ENCODE peak calls at places on chromosomes 3 and 15, in six cellular contexts. One of them, this sample, is unnamed.
A peak's percentile ranks its signal among the peaks of the same experiment; 100 is the strongest.

GRCh38 chr3:104360038-104360437 is 1006.7 kb upstream of the ALCAM start:
- DNase-seq in GDM1: no peak
- DNase-seq in amniotic stem cell: no peak
- DNase-seq in mammary epithelial cell: no peak
- DNase-seq in caudate nucleus: no peak
- DNase-seq in right atrium auricular region: no peak
- DNase-seq in this sample: no peak

GRCh38 chr3:56691165-56692000 is 8.3 kb upstream of the TASOR start:
- DNase-seq in right atrium auricular region: no peak
- DNase-seq in mammary epithelial cell: peak; percentile 86
- DNase-seq in amniotic stem cell: no peak
- DNase-seq in caudate nucleus: no peak
- DNase-seq in GDM1: no peak
- DNase-seq in this sample: no peak

GRCh38 chr3:169505577-169506155 is 157.8 kb downstream of the MECOM start:
- DNase-seq in right atrium auricular region: no peak
- DNase-seq in GDM1: no peak
- DNase-seq in caudate nucleus: no peak
- DNase-seq in amniotic stem cell: no peak
- DNase-seq in mammary epithelial cell: no peak
- DNase-seq in this sample: no peak

GRCh38 chr3:132787616-132788015 is 65.4 kb upstream of the NPHP3 start:
- DNase-seq in mammary epithelial cell: no peak
- DNase-seq in right atrium auricular region: no peak
- DNase-seq in amniotic stem cell: no peak
- DNase-seq in GDM1: no peak
- DNase-seq in caudate nucleus: no peak
- DNase-seq in this sample: no peak

GRCh38 chr3:189003410-189003809 is 168.4 kb upstream of the TPRG1 start:
- DNase-seq in mammary epithelial cell: no peak
- DNase-seq in amniotic stem cell: no peak
- DNase-seq in right atrium auricular region: no peak
- DNase-seq in caudate nucleus: no peak
- DNase-seq in GDM1: no peak
- DNase-seq in this sample: no peak

GRCh38 chr3:192831111-192831644 is 86.5 kb downstream of the MB21D2 start:
- DNase-seq in right atrium auricular region: no peak
- DNase-seq in GDM1: no peak
- DNase-seq in caudate nucleus: no peak
- DNase-seq in mammary epithelial cell: peak; percentile 60
- DNase-seq in amniotic stem cell: peak; percentile 49
- DNase-seq in this sample: no peak

GRCh38 chr3:15771444-15771843 is 26.3 kb downstream of the ANKRD28 start:
- DNase-seq in right atrium auricular region: no peak
- DNase-seq in caudate nucleus: no peak
- DNase-seq in GDM1: no peak
- DNase-seq in amniotic stem cell: no peak
- DNase-seq in mammary epithelial cell: no peak
- DNase-seq in this sample: no peak

GRCh38 chr3:142618917-142619401 is 22.8 kb downstream of the PLS1 start:
- DNase-seq in GDM1: no peak
- DNase-seq in right atrium auricular region: no peak
- DNase-seq in mammary epithelial cell: peak; percentile 35
- DNase-seq in caudate nucleus: no peak
- DNase-seq in amniotic stem cell: no peak
- DNase-seq in this sample: no peak

GRCh38 chr3:55622116-55622515 is 135.0 kb upstream of the WNT5A start:
- DNase-seq in mammary epithelial cell: peak; percentile 69
- DNase-seq in GDM1: no peak
- DNase-seq in right atrium auricular region: no peak
- DNase-seq in amniotic stem cell: no peak
- DNase-seq in caudate nucleus: no peak
- DNase-seq in this sample: no peak

GRCh38 chr3:115960799-115961198 is 337.5 kb downstream of the GAP43 start:
- DNase-seq in right atrium auricular region: no peak
- DNase-seq in amniotic stem cell: no peak
- DNase-seq in caudate nucleus: peak; percentile 41
- DNase-seq in mammary epithelial cell: no peak
- DNase-seq in GDM1: no peak
- DNase-seq in this sample: no peak

GRCh38 chr15:96474274-96474673 is 143.8 kb downstream of the NR2F2 start:
- DNase-seq in amniotic stem cell: no peak
- DNase-seq in GDM1: no peak
- DNase-seq in right atrium auricular region: no peak
- DNase-seq in mammary epithelial cell: no peak
- DNase-seq in caudate nucleus: no peak
- DNase-seq in this sample: no peak

GRCh38 chr3:40185029-40185695 is 124.3 kb upstream of the EIF1B start:
- DNase-seq in GDM1: no peak
- DNase-seq in right atrium auricular region: no peak
- DNase-seq in mammary epithelial cell: no peak
- DNase-seq in caudate nucleus: no peak
- DNase-seq in amniotic stem cell: no peak
- DNase-seq in this sample: no peak

GRCh38 chr15:62109457-62109856 is 42.7 kb downstream of the C2CD4A start:
- DNase-seq in GDM1: no peak
- DNase-seq in mammary epithelial cell: no peak
- DNase-seq in caudate nucleus: no peak
- DNase-seq in right atrium auricular region: no peak
- DNase-seq in amniotic stem cell: no peak
- DNase-seq in this sample: no peak

GRCh38 chr15:29695486-29696167 is 126.6 kb downstream of the TJP1 start:
- DNase-seq in GDM1: no peak
- DNase-seq in mammary epithelial cell: no peak
- DNase-seq in right atrium auricular region: no peak
- DNase-seq in caudate nucleus: no peak
- DNase-seq in amniotic stem cell: no peak
- DNase-seq in this sample: no peak

GRCh38 chr15:68372291-68372811 is 59.6 kb downstream of the ITGA11 start:
- DNase-seq in mammary epithelial cell: peak; percentile 20
- DNase-seq in amniotic stem cell: no peak
- DNase-seq in right atrium auricular region: peak; percentile 58
- DNase-seq in caudate nucleus: no peak
- DNase-seq in GDM1: no peak
- DNase-seq in this sample: no peak

GRCh38 chr3:66504761-66505641 is 4.2 kb upstream of the LRIG1 start:
- DNase-seq in amniotic stem cell: no peak
- DNase-seq in right atrium auricular region: no peak
- DNase-seq in caudate nucleus: no peak
- DNase-seq in mammary epithelial cell: no peak
- DNase-seq in GDM1: no peak
- DNase-seq in this sample: peak; percentile 77

GRCh38 chr3:151538706-151539403 is 78.0 kb upstream of the IGSF10 start:
- DNase-seq in caudate nucleus: no peak
- DNase-seq in amniotic stem cell: no peak
- DNase-seq in mammary epithelial cell: no peak
- DNase-seq in right atrium auricular region: peak; percentile 66
- DNase-seq in GDM1: no peak
- DNase-seq in this sample: no peak

GRCh38 chr15:60228096-60228495 is 169.7 kb downstream of the ANXA2 start:
- DNase-seq in mammary epithelial cell: no peak
- DNase-seq in GDM1: no peak
- DNase-seq in caudate nucleus: no peak
- DNase-seq in amniotic stem cell: no peak
- DNase-seq in right atrium auricular region: no peak
- DNase-seq in this sample: no peak

GRCh38 chr3:188283347-188283746 is 129.4 kb downstream of the LPP start:
- DNase-seq in right atrium auricular region: no peak
- DNase-seq in caudate nucleus: no peak
- DNase-seq in mammary epithelial cell: no peak
- DNase-seq in GDM1: no peak
- DNase-seq in amniotic stem cell: no peak
- DNase-seq in this sample: no peak

GRCh38 chr15:65336767-65337435 is 32.4 kb downstream of the RNU5B-1 start:
- DNase-seq in amniotic stem cell: no peak
- DNase-seq in mammary epithelial cell: no peak
- DNase-seq in caudate nucleus: no peak
- DNase-seq in GDM1: no peak
- DNase-seq in right atrium auricular region: no peak
- DNase-seq in this sample: no peak

GRCh38 chr3:11136871-11137626 is 17.2 kb upstream of the HRH1 start:
- DNase-seq in right atrium auricular region: peak; percentile 87
- DNase-seq in caudate nucleus: no peak
- DNase-seq in amniotic stem cell: peak; percentile 94
- DNase-seq in GDM1: no peak
- DNase-seq in mammary epithelial cell: peak; percentile 100
- DNase-seq in this sample: peak; percentile 100

GRCh38 chr3:187913617-187914033 is 168.4 kb upstream of the BCL6 start:
- DNase-seq in amniotic stem cell: no peak
- DNase-seq in GDM1: no peak
- DNase-seq in caudate nucleus: no peak
- DNase-seq in right atrium auricular region: no peak
- DNase-seq in mammary epithelial cell: peak; percentile 49
- DNase-seq in this sample: no peak

GRCh38 chr3:69161587-69162196 is 39.3 kb upstream of the LMOD3 start:
- DNase-seq in mammary epithelial cell: peak; percentile 47
- DNase-seq in GDM1: no peak
- DNase-seq in amniotic stem cell: no peak
- DNase-seq in right atrium auricular region: no peak
- DNase-seq in caudate nucleus: peak; percentile 8
- DNase-seq in this sample: peak; percentile 7

GRCh38 chr3:14374444-14374883 is 27.9 kb upstream of the SLC6A6 start:
- DNase-seq in GDM1: no peak
- DNase-seq in right atrium auricular region: peak; percentile 61
- DNase-seq in mammary epithelial cell: peak; percentile 25
- DNase-seq in amniotic stem cell: no peak
- DNase-seq in caudate nucleus: no peak
- DNase-seq in this sample: no peak

GRCh38 chr3:15040844-15041243 is 24.3 kb downstream of the MRPS25 start:
- DNase-seq in GDM1: no peak
- DNase-seq in right atrium auricular region: no peak
- DNase-seq in caudate nucleus: no peak
- DNase-seq in mammary epithelial cell: no peak
- DNase-seq in amniotic stem cell: no peak
- DNase-seq in this sample: no peak

GRCh38 chr15:90033448-90033847 is 32.3 kb downstream of the ZNF710 start:
- DNase-seq in GDM1: no peak
- DNase-seq in caudate nucleus: no peak
- DNase-seq in right atrium auricular region: no peak
- DNase-seq in mammary epithelial cell: no peak
- DNase-seq in amniotic stem cell: no peak
- DNase-seq in this sample: no peak

GRCh38 chr3:42263354-42264346 is 2.3 kb downstream of the CCK start:
- DNase-seq in right atrium auricular region: no peak
- DNase-seq in mammary epithelial cell: no peak
- DNase-seq in GDM1: no peak
- DNase-seq in amniotic stem cell: no peak
- DNase-seq in caudate nucleus: no peak
- DNase-seq in this sample: no peak

GRCh38 chr3:69012111-69012835 is 1.2 kb downstream of the EOGT start:
- DNase-seq in caudate nucleus: peak; percentile 36
- DNase-seq in right atrium auricular region: no peak
- DNase-seq in amniotic stem cell: no peak
- DNase-seq in GDM1: no peak
- DNase-seq in mammary epithelial cell: peak; percentile 83
- DNase-seq in this sample: no peak

GRCh38 chr3:129632556-129632955 is 26.1 kb upstream of the PLXND1 start:
- DNase-seq in amniotic stem cell: no peak
- DNase-seq in GDM1: no peak
- DNase-seq in caudate nucleus: no peak
- DNase-seq in right atrium auricular region: no peak
- DNase-seq in mammary epithelial cell: no peak
- DNase-seq in this sample: no peak

GRCh38 chr3:23256741-23257435 is 53.8 kb downstream of the UBE2E2 start:
- DNase-seq in amniotic stem cell: no peak
- DNase-seq in caudate nucleus: no peak
- DNase-seq in mammary epithelial cell: no peak
- DNase-seq in GDM1: no peak
- DNase-seq in right atrium auricular region: no peak
- DNase-seq in this sample: no peak

GRCh38 chr3:121914081-121914998 is 20.1 kb downstream of the SLC15A2 start:
- DNase-seq in caudate nucleus: no peak
- DNase-seq in amniotic stem cell: no peak
- DNase-seq in GDM1: no peak
- DNase-seq in right atrium auricular region: no peak
- DNase-seq in mammary epithelial cell: no peak
- DNase-seq in this sample: no peak

GRCh38 chr3:6281662-6282061 is 579.3 kb upstream of the GRM7 start:
- DNase-seq in right atrium auricular region: no peak
- DNase-seq in mammary epithelial cell: no peak
- DNase-seq in caudate nucleus: no peak
- DNase-seq in GDM1: no peak
- DNase-seq in amniotic stem cell: no peak
- DNase-seq in this sample: no peak

GRCh38 chr3:4754180-4755086 is 224.8 kb upstream of the BHLHE40 start:
- DNase-seq in amniotic stem cell: no peak
- DNase-seq in right atrium auricular region: no peak
- DNase-seq in caudate nucleus: no peak
- DNase-seq in mammary epithelial cell: no peak
- DNase-seq in GDM1: no peak
- DNase-seq in this sample: no peak

GRCh38 chr3:171108066-171108465 is 81.5 kb upstream of the SLC2A2 start:
- DNase-seq in mammary epithelial cell: peak; percentile 75
- DNase-seq in caudate nucleus: no peak
- DNase-seq in GDM1: no peak
- DNase-seq in amniotic stem cell: no peak
- DNase-seq in right atrium auricular region: no peak
- DNase-seq in this sample: no peak

GRCh38 chr15:99717129-99718024 is 15.9 kb downstream of the LYSMD4 start:
- DNase-seq in GDM1: no peak
- DNase-seq in amniotic stem cell: no peak
- DNase-seq in right atrium auricular region: no peak
- DNase-seq in mammary epithelial cell: no peak
- DNase-seq in caudate nucleus: no peak
- DNase-seq in this sample: no peak

GRCh38 chr15:52103217-52104207 is 9.1 kb downstream of the BCL2L10 start:
- DNase-seq in GDM1: no peak
- DNase-seq in mammary epithelial cell: peak; percentile 89
- DNase-seq in amniotic stem cell: peak; percentile 75
- DNase-seq in caudate nucleus: no peak
- DNase-seq in right atrium auricular region: peak; percentile 73
- DNase-seq in this sample: peak; percentile 90